ENCODE peak calls at places on chromosome 12, in six cellular contexts. E, Z, Q, B, P and L are unnamed samples.

GRCh38 chr12:10369557-10370150 is 20.2 kb downstream of the KLRK1 start:
- DNase-seq in B (no peak), P (no peak), Z (no peak), E (peak; percentile 27), Q (no peak), L (no peak)

GRCh38 chr12:20368653-20369163 is 371 bp downstream of the PDE3A start:
- DNase-seq in E (no peak), Q (peak; percentile 52), B (no peak), P (peak; percentile 56), Z (peak; percentile 6), L (no peak)

GRCh38 chr12:117857632-117858274 is 111.0 kb downstream of the KSR2 start:
- DNase-seq in B (no peak), Z (peak; percentile 77), E (no peak), Q (no peak), P (peak; percentile 48), L (peak; percentile 41)

GRCh38 chr12:110345963-110346362 is 57.5 kb downstream of the ANAPC7 start:
- DNase-seq in E (no peak), B (no peak), Z (no peak), Q (no peak), P (no peak), L (no peak)

GRCh38 chr12:95605875-95606274 is 54.6 kb upstream of the USP44 start:
- DNase-seq in E (no peak), Z (no peak), P (peak; percentile 28), B (no peak), Q (no peak), L (no peak)

GRCh38 chr12:108744021-108744897 is 12.9 kb upstream of the CORO1C start:
- DNase-seq in B (peak; percentile 56), Z (no peak), E (no peak), P (no peak), Q (no peak), L (no peak)

GRCh38 chr12:116727261-116727660 is 10.6 kb downstream of the SPRING1 start:
- DNase-seq in Z (no peak), P (no peak), B (no peak), E (no peak), Q (no peak), L (no peak)

GRCh38 chr12:52847335-52848102 is 1.3 kb downstream of the KRT78 start:
- DNase-seq in Z (no peak), P (peak; percentile 33), Q (no peak), E (no peak), B (no peak), L (peak; percentile 42)

GRCh38 chr12:119679081-119679480 is 11.1 kb downstream of the PRKAB1 start:
- DNase-seq in Q (no peak), E (no peak), Z (no peak), B (no peak), P (no peak), L (no peak)

GRCh38 chr12:104928036-104928770 is 29.9 kb downstream of the SLC41A2 start:
- DNase-seq in B (no peak), Z (no peak), P (no peak), Q (no peak), E (no peak), L (no peak)

GRCh38 chr12:40137252-40137651 is 31.4 kb upstream of the SLC2A13 start:
- DNase-seq in Z (peak; percentile 7), B (no peak), E (peak; percentile 23), Q (no peak), P (peak; percentile 18), L (peak; percentile 12)

GRCh38 chr12:60162988-60163720 is 567.3 kb downstream of the SLC16A7 start:
- DNase-seq in E (no peak), Q (no peak), P (no peak), Z (no peak), B (no peak), L (no peak)

GRCh38 chr12:66025477-66025876 is 105.1 kb downstream of the LLPH start:
- DNase-seq in B (no peak), E (no peak), Q (no peak), P (no peak), Z (no peak), L (no peak)

GRCh38 chr12:115394498-115395220 is 710.7 kb upstream of the TBX3 start:
- DNase-seq in P (no peak), E (no peak), Q (no peak), Z (no peak), B (no peak), L (no peak)

GRCh38 chr12:94594443-94594825 is 55.9 kb downstream of the TMCC3 start:
- DNase-seq in Q (no peak), Z (no peak), E (no peak), B (no peak), P (no peak), L (no peak)

GRCh38 chr12:52837341-52837741 is 3.2 kb upstream of the KRT79 start:
- DNase-seq in Z (no peak), Q (no peak), E (no peak), P (peak; percentile 89), B (no peak), L (peak; percentile 70)

GRCh38 chr12:91972896-91973295 is 172.8 kb downstream of the BTG1 start:
- DNase-seq in E (no peak), Q (no peak), P (no peak), Z (no peak), B (no peak), L (no peak)

GRCh38 chr12:3041558-3042164 is 35.5 kb upstream of the TSPAN9 start:
- DNase-seq in E (peak; percentile 82), B (no peak), P (peak; percentile 84), Q (no peak), Z (peak; percentile 87), L (peak; percentile 81)

GRCh38 chr12:50050410-50051280 is 6.8 kb upstream of the ASIC1 start:
- DNase-seq in E (no peak), B (peak; percentile 75), Q (peak; percentile 86), Z (no peak), P (peak; percentile 90), L (no peak)

GRCh38 chr12:27772328-27773049 is 7.5 kb upstream of the KLHL42 start:
- DNase-seq in B (no peak), Z (no peak), Q (no peak), P (no peak), E (no peak), L (peak; percentile 34)

GRCh38 chr12:44342371-44342770 is 506.5 kb downstream of the TMEM117 start:
- DNase-seq in Q (no peak), B (no peak), E (no peak), P (no peak), Z (no peak), L (no peak)

GRCh38 chr12:71315328-71315960 is 124.2 kb upstream of the LGR5 start:
- DNase-seq in Q (no peak), B (no peak), Z (no peak), E (no peak), P (no peak), L (no peak)

GRCh38 chr12:75650989-75651695 is 139.7 kb upstream of the KRR1 start:
- DNase-seq in E (no peak), Z (no peak), P (peak; percentile 59), B (no peak), Q (no peak), L (peak; percentile 54)

GRCh38 chr12:132926417-132926833 is 29.7 kb downstream of the ZNF605 start:
- DNase-seq in P (no peak), B (no peak), Z (no peak), Q (no peak), E (no peak), L (no peak)